ENCODE peak calls at places on chromosomes 4 and X, in seven cellular contexts. One of them, this sample, is unnamed.

GRCh38 chrX:32687379-32687778 is 524.0 kb downstream of the DMD start:
- DNase-seq in mesendoderm: peak
- DNase-seq in CD4-positive, alpha-beta memory T cell: no peak
- DNase-seq in fibroblast of mammary gland: no peak
- DNase-seq in mammary epithelial cell: no peak
- DNase-seq in heart left ventricle: no peak
- DNase-seq in IMR-90: no peak
- DNase-seq in this sample: no peak

GRCh38 chr4:121096629-121097028 is 24.3 kb upstream of the NDNF start:
- DNase-seq in mammary epithelial cell: peak
- DNase-seq in fibroblast of mammary gland: peak
- DNase-seq in IMR-90: peak
- DNase-seq in heart left ventricle: no peak
- DNase-seq in CD4-positive, alpha-beta memory T cell: no peak
- DNase-seq in mesendoderm: peak
- DNase-seq in this sample: peak

GRCh38 chr4:123889376-123889945 is 492.9 kb downstream of the SPRY1 start:
- DNase-seq in CD4-positive, alpha-beta memory T cell: no peak
- DNase-seq in mesendoderm: no peak
- DNase-seq in fibroblast of mammary gland: peak
- DNase-seq in heart left ventricle: no peak
- DNase-seq in mammary epithelial cell: peak
- DNase-seq in IMR-90: no peak
- DNase-seq in this sample: no peak

GRCh38 chrX:12767856-12768255 is 23.4 kb upstream of the PRPS2 start:
- DNase-seq in mesendoderm: no peak
- DNase-seq in IMR-90: no peak
- DNase-seq in heart left ventricle: no peak
- DNase-seq in mammary epithelial cell: no peak
- DNase-seq in fibroblast of mammary gland: no peak
- DNase-seq in CD4-positive, alpha-beta memory T cell: no peak
- DNase-seq in this sample: no peak

GRCh38 chr4:123351713-123352112 is 44.9 kb upstream of the SPRY1 start:
- DNase-seq in mesendoderm: no peak
- DNase-seq in fibroblast of mammary gland: no peak
- DNase-seq in heart left ventricle: no peak
- DNase-seq in CD4-positive, alpha-beta memory T cell: no peak
- DNase-seq in mammary epithelial cell: no peak
- DNase-seq in IMR-90: no peak
- DNase-seq in this sample: no peak

GRCh38 chrX:103254171-103254824 is 657 bp downstream of the TCEAL8 start:
- DNase-seq in heart left ventricle: peak
- DNase-seq in IMR-90: peak
- DNase-seq in mesendoderm: peak
- DNase-seq in mammary epithelial cell: peak
- DNase-seq in CD4-positive, alpha-beta memory T cell: peak
- DNase-seq in fibroblast of mammary gland: peak
- DNase-seq in this sample: peak

GRCh38 chr4:1731180-1731579 is 9.9 kb downstream of the TACC3 start:
- DNase-seq in mammary epithelial cell: peak
- DNase-seq in heart left ventricle: no peak
- DNase-seq in fibroblast of mammary gland: peak
- DNase-seq in mesendoderm: no peak
- DNase-seq in IMR-90: peak
- DNase-seq in CD4-positive, alpha-beta memory T cell: no peak
- DNase-seq in this sample: no peak

GRCh38 chr4:1489639-1489995 is 83.4 kb upstream of the NKX1-1 start:
- DNase-seq in mesendoderm: no peak
- DNase-seq in CD4-positive, alpha-beta memory T cell: no peak
- DNase-seq in mammary epithelial cell: no peak
- DNase-seq in heart left ventricle: no peak
- DNase-seq in IMR-90: no peak
- DNase-seq in fibroblast of mammary gland: no peak
- DNase-seq in this sample: no peak

GRCh38 chr4:14528921-14529320 is 473.4 kb upstream of the CPEB2 start:
- DNase-seq in fibroblast of mammary gland: no peak
- DNase-seq in heart left ventricle: no peak
- DNase-seq in mammary epithelial cell: no peak
- DNase-seq in mesendoderm: peak
- DNase-seq in IMR-90: no peak
- DNase-seq in CD4-positive, alpha-beta memory T cell: no peak
- DNase-seq in this sample: no peak

GRCh38 chrX:11367609-11368430 is 74.6 kb downstream of the AMELX start:
- DNase-seq in mammary epithelial cell: no peak
- DNase-seq in mesendoderm: no peak
- DNase-seq in heart left ventricle: no peak
- DNase-seq in CD4-positive, alpha-beta memory T cell: no peak
- DNase-seq in IMR-90: peak
- DNase-seq in fibroblast of mammary gland: peak
- DNase-seq in this sample: no peak

GRCh38 chr4:123386608-123387007 is 10.0 kb upstream of the SPRY1 start:
- DNase-seq in fibroblast of mammary gland: no peak
- DNase-seq in IMR-90: peak
- DNase-seq in mesendoderm: no peak
- DNase-seq in mammary epithelial cell: peak
- DNase-seq in heart left ventricle: no peak
- DNase-seq in CD4-positive, alpha-beta memory T cell: no peak
- DNase-seq in this sample: no peak

DNA sequence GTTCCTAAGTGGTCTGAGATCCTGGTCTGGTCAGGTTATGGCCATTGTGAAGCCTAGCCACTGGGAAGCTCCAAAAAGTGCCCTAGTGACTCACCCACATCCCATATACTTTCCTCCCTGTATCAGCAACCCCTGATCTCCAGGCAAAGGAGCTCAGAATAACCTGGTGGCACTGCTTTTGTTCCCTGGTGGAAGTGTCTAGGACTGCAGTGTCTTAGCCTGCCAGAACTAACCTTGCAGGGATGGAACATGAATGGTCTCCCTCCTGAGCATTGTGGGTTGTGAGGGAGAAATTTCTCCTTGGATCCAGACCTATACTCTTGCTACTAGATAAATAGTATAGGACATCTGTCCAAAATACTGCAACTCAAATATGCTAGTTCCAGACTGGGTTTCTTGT is 27.9 kb upstream of the WDR1 start:
- DNase-seq in fibroblast of mammary gland: no peak
- DNase-seq in heart left ventricle: no peak
- DNase-seq in mammary epithelial cell: no peak
- DNase-seq in mesendoderm: no peak
- DNase-seq in IMR-90: no peak
- DNase-seq in CD4-positive, alpha-beta memory T cell: no peak
- DNase-seq in this sample: no peak
- H3K4me3 ChIP-seq in fibroblast of mammary gland: no peak
- H3K4me3 ChIP-seq in heart left ventricle: no peak
- H3K4me3 ChIP-seq in mammary epithelial cell: no peak
- H3K4me3 ChIP-seq in mesendoderm: no peak
- H3K4me3 ChIP-seq in IMR-90: no peak
- H3K4me3 ChIP-seq in CD4-positive, alpha-beta memory T cell: no peak
- H3K4me3 ChIP-seq in this sample: no peak

DNA sequence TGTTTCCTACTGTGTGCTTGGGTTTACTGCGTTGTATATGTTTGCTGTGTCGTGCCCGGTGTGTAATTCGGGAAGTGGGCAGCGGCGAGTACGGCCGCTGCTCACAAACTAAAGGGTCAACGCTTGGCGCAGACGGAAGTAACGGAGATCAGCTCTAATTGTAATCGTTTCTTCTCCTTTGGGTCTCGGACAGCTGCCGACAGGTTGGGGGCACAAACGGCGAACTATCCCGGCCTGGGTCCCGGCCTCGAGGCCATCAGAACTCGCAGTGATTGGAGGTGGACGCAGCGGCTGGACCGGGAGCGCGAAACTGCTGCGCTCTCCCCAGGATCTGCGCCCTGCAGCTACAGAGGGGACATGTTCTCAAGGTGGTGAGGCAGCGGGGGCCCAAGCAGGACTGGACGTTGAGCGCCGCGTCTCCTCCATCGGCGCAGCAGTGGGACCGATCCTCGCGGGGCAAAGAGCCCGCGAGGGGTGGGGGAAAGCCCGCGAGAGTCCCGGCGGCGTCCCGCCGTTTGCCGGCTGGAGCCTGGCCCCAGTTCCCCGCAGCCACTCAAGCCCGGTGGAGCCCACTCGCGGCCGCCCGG is 516 bp upstream of the ZIC3 start:
- DNase-seq in mesendoderm: no peak
- DNase-seq in CD4-positive, alpha-beta memory T cell: no peak
- DNase-seq in IMR-90: no peak
- DNase-seq in mammary epithelial cell: no peak
- DNase-seq in fibroblast of mammary gland: no peak
- DNase-seq in heart left ventricle: no peak
- DNase-seq in this sample: no peak
- H3K4me3 ChIP-seq in mesendoderm: peak
- H3K4me3 ChIP-seq in CD4-positive, alpha-beta memory T cell: no peak
- H3K4me3 ChIP-seq in IMR-90: no peak
- H3K4me3 ChIP-seq in mammary epithelial cell: no peak
- H3K4me3 ChIP-seq in fibroblast of mammary gland: no peak
- H3K4me3 ChIP-seq in heart left ventricle: peak
- H3K4me3 ChIP-seq in this sample: no peak

GRCh38 chr4:129806986-129807385 is 711.0 kb downstream of the C4orf33 start:
- DNase-seq in fibroblast of mammary gland: no peak
- DNase-seq in IMR-90: no peak
- DNase-seq in mammary epithelial cell: no peak
- DNase-seq in mesendoderm: no peak
- DNase-seq in CD4-positive, alpha-beta memory T cell: no peak
- DNase-seq in heart left ventricle: no peak
- DNase-seq in this sample: no peak
- H3K4me3 ChIP-seq in fibroblast of mammary gland: no peak
- H3K4me3 ChIP-seq in IMR-90: no peak
- H3K4me3 ChIP-seq in mammary epithelial cell: no peak
- H3K4me3 ChIP-seq in mesendoderm: no peak
- H3K4me3 ChIP-seq in CD4-positive, alpha-beta memory T cell: no peak
- H3K4me3 ChIP-seq in heart left ventricle: no peak
- H3K4me3 ChIP-seq in this sample: no peak

GRCh38 chr4:76781698-76782595 is 116.0 kb downstream of the SOWAHB start:
- DNase-seq in IMR-90: peak
- DNase-seq in fibroblast of mammary gland: peak
- DNase-seq in mesendoderm: peak
- DNase-seq in mammary epithelial cell: peak
- DNase-seq in CD4-positive, alpha-beta memory T cell: no peak
- DNase-seq in heart left ventricle: no peak
- DNase-seq in this sample: no peak

GRCh38 chr4:76782837-76783236 is 115.1 kb downstream of the SOWAHB start:
- DNase-seq in mesendoderm: peak
- DNase-seq in IMR-90: peak
- DNase-seq in mammary epithelial cell: peak
- DNase-seq in heart left ventricle: no peak
- DNase-seq in CD4-positive, alpha-beta memory T cell: no peak
- DNase-seq in fibroblast of mammary gland: peak
- DNase-seq in this sample: no peak

GRCh38 chr4:76784237-76784636 is 113.7 kb downstream of the SOWAHB start:
- DNase-seq in mesendoderm: peak
- DNase-seq in mammary epithelial cell: no peak
- DNase-seq in IMR-90: no peak
- DNase-seq in fibroblast of mammary gland: peak
- DNase-seq in heart left ventricle: no peak
- DNase-seq in CD4-positive, alpha-beta memory T cell: no peak
- DNase-seq in this sample: no peak

GRCh38 chr4:76780781-76781697 is 116.9 kb downstream of the SOWAHB start:
- DNase-seq in IMR-90: no peak
- DNase-seq in mesendoderm: no peak
- DNase-seq in CD4-positive, alpha-beta memory T cell: no peak
- DNase-seq in mammary epithelial cell: no peak
- DNase-seq in heart left ventricle: no peak
- DNase-seq in fibroblast of mammary gland: no peak
- DNase-seq in this sample: no peak

GRCh38 chr4:76783836-76784235 is 114.1 kb downstream of the SOWAHB start:
- DNase-seq in heart left ventricle: no peak
- DNase-seq in IMR-90: no peak
- DNase-seq in CD4-positive, alpha-beta memory T cell: no peak
- DNase-seq in mesendoderm: peak
- DNase-seq in fibroblast of mammary gland: peak
- DNase-seq in mammary epithelial cell: no peak
- DNase-seq in this sample: no peak
- H3K4me3 ChIP-seq in heart left ventricle: no peak
- H3K4me3 ChIP-seq in IMR-90: no peak
- H3K4me3 ChIP-seq in CD4-positive, alpha-beta memory T cell: no peak
- H3K4me3 ChIP-seq in mesendoderm: no peak
- H3K4me3 ChIP-seq in fibroblast of mammary gland: no peak
- H3K4me3 ChIP-seq in mammary epithelial cell: no peak
- H3K4me3 ChIP-seq in this sample: no peak